ENCODE peak calls at places on chromosomes 2 and 18, in five cellular contexts. One of them, this sample, is unnamed.

GRCh38 chr18:29226201-29226600 is 1049.3 kb upstream of the CDH2 start:
- DNase-seq in HCEC 1CT: no peak
- DNase-seq in activated CD4-positive, alpha-beta T cell treated with anti-CD3 and anti-CD28 coated beads for 4 hours: no peak
- DNase-seq in fibroblast of mammary gland: peak; percentile 15
- DNase-seq in amygdala: no peak
- DNase-seq in this sample: no peak

GRCh38 chr2:105757361-105757933 is 12.7 kb downstream of the NCK2 start:
- DNase-seq in HCEC 1CT: no peak
- DNase-seq in amygdala: no peak
- DNase-seq in fibroblast of mammary gland: no peak
- DNase-seq in activated CD4-positive, alpha-beta T cell treated with anti-CD3 and anti-CD28 coated beads for 4 hours: no peak
- DNase-seq in this sample: no peak

GRCh38 chr2:161357097-161357496 is 48.9 kb downstream of the PSMD14 start:
- DNase-seq in HCEC 1CT: no peak
- DNase-seq in fibroblast of mammary gland: no peak
- DNase-seq in activated CD4-positive, alpha-beta T cell treated with anti-CD3 and anti-CD28 coated beads for 4 hours: no peak
- DNase-seq in amygdala: no peak
- DNase-seq in this sample: no peak

GRCh38 chr2:64017811-64018714 is 1.2 kb downstream of the VPS54 start:
- DNase-seq in activated CD4-positive, alpha-beta T cell treated with anti-CD3 and anti-CD28 coated beads for 4 hours: no peak
- DNase-seq in amygdala: no peak
- DNase-seq in fibroblast of mammary gland: peak; percentile 55
- DNase-seq in HCEC 1CT: peak; percentile 52
- DNase-seq in this sample: no peak

GRCh38 chr2:159939946-159940345 is 122.5 kb downstream of the PLA2R1 start:
- DNase-seq in HCEC 1CT: peak; percentile 36
- DNase-seq in fibroblast of mammary gland: peak; percentile 28
- DNase-seq in activated CD4-positive, alpha-beta T cell treated with anti-CD3 and anti-CD28 coated beads for 4 hours: no peak
- DNase-seq in amygdala: no peak
- DNase-seq in this sample: no peak

GRCh38 chr18:55018602-55019001 is 59.3 kb upstream of the CCDC68 start:
- DNase-seq in activated CD4-positive, alpha-beta T cell treated with anti-CD3 and anti-CD28 coated beads for 4 hours: no peak
- DNase-seq in amygdala: no peak
- DNase-seq in HCEC 1CT: peak; percentile 70
- DNase-seq in fibroblast of mammary gland: peak; percentile 60
- DNase-seq in this sample: no peak

GRCh38 chr2:26078939-26079338 is 45.1 kb downstream of the RAB10 start:
- DNase-seq in HCEC 1CT: no peak
- DNase-seq in fibroblast of mammary gland: no peak
- DNase-seq in activated CD4-positive, alpha-beta T cell treated with anti-CD3 and anti-CD28 coated beads for 4 hours: no peak
- DNase-seq in amygdala: no peak
- DNase-seq in this sample: no peak

GRCh38 chr2:212940816-212941215 is 210.6 kb downstream of the IKZF2 start:
- DNase-seq in activated CD4-positive, alpha-beta T cell treated with anti-CD3 and anti-CD28 coated beads for 4 hours: no peak
- DNase-seq in amygdala: no peak
- DNase-seq in HCEC 1CT: peak; percentile 22
- DNase-seq in fibroblast of mammary gland: peak; percentile 50
- DNase-seq in this sample: no peak

GRCh38 chr18:23283933-23284430 is 148.7 kb downstream of the CABLES1 start:
- DNase-seq in HCEC 1CT: peak; percentile 80
- DNase-seq in activated CD4-positive, alpha-beta T cell treated with anti-CD3 and anti-CD28 coated beads for 4 hours: no peak
- DNase-seq in amygdala: no peak
- DNase-seq in fibroblast of mammary gland: peak; percentile 75
- DNase-seq in this sample: no peak

GRCh38 chr18:56890632-56891031 is 239.5 kb downstream of the WDR7 start:
- DNase-seq in activated CD4-positive, alpha-beta T cell treated with anti-CD3 and anti-CD28 coated beads for 4 hours: no peak
- DNase-seq in fibroblast of mammary gland: peak; percentile 90
- DNase-seq in amygdala: no peak
- DNase-seq in HCEC 1CT: peak; percentile 90
- DNase-seq in this sample: no peak

GRCh38 chr2:208065476-208065875 is 40.1 kb upstream of the PLEKHM3 start:
- DNase-seq in HCEC 1CT: no peak
- DNase-seq in activated CD4-positive, alpha-beta T cell treated with anti-CD3 and anti-CD28 coated beads for 4 hours: no peak
- DNase-seq in amygdala: no peak
- DNase-seq in fibroblast of mammary gland: no peak
- DNase-seq in this sample: no peak

GRCh38 chr2:56099967-56100366 is 83.8 kb upstream of the CCDC85A start:
- DNase-seq in amygdala: no peak
- DNase-seq in activated CD4-positive, alpha-beta T cell treated with anti-CD3 and anti-CD28 coated beads for 4 hours: no peak
- DNase-seq in fibroblast of mammary gland: no peak
- DNase-seq in HCEC 1CT: no peak
- DNase-seq in this sample: no peak

GRCh38 chr18:13178976-13179375 is 39.6 kb upstream of the LDLRAD4 start:
- DNase-seq in HCEC 1CT: no peak
- DNase-seq in fibroblast of mammary gland: no peak
- DNase-seq in activated CD4-positive, alpha-beta T cell treated with anti-CD3 and anti-CD28 coated beads for 4 hours: no peak
- DNase-seq in amygdala: no peak
- DNase-seq in this sample: no peak

GRCh38 chr18:22346968-22347611 is 70.6 kb downstream of the CTAGE1 start:
- DNase-seq in amygdala: no peak
- DNase-seq in fibroblast of mammary gland: peak; percentile 49
- DNase-seq in activated CD4-positive, alpha-beta T cell treated with anti-CD3 and anti-CD28 coated beads for 4 hours: no peak
- DNase-seq in HCEC 1CT: peak; percentile 36
- DNase-seq in this sample: no peak

GRCh38 chr2:206456078-206456769 is 12.9 kb downstream of the ADAM23 start:
- DNase-seq in activated CD4-positive, alpha-beta T cell treated with anti-CD3 and anti-CD28 coated beads for 4 hours: no peak
- DNase-seq in fibroblast of mammary gland: no peak
- DNase-seq in amygdala: no peak
- DNase-seq in HCEC 1CT: no peak
- DNase-seq in this sample: no peak

GRCh38 chr2:218429951-218430692 is 11.2 kb downstream of the VIL1 start:
- DNase-seq in amygdala: no peak
- DNase-seq in HCEC 1CT: no peak
- DNase-seq in activated CD4-positive, alpha-beta T cell treated with anti-CD3 and anti-CD28 coated beads for 4 hours: no peak
- DNase-seq in fibroblast of mammary gland: no peak
- DNase-seq in this sample: no peak

GRCh38 chr2:177275041-177275440 is 10.5 kb upstream of the NFE2L2 start:
- DNase-seq in HCEC 1CT: peak; percentile 86
- DNase-seq in amygdala: no peak
- DNase-seq in fibroblast of mammary gland: peak; percentile 94
- DNase-seq in activated CD4-positive, alpha-beta T cell treated with anti-CD3 and anti-CD28 coated beads for 4 hours: no peak
- DNase-seq in this sample: no peak

GRCh38 chr2:70647873-70648481 is 94.4 kb upstream of the TGFA start:
- DNase-seq in HCEC 1CT: peak; percentile 24
- DNase-seq in fibroblast of mammary gland: peak; percentile 53
- DNase-seq in activated CD4-positive, alpha-beta T cell treated with anti-CD3 and anti-CD28 coated beads for 4 hours: peak; percentile 73
- DNase-seq in amygdala: peak; percentile 18
- DNase-seq in this sample: peak; percentile 53

GRCh38 chr2:23091019-23091418 is 294.0 kb upstream of the KLHL29 start:
- DNase-seq in fibroblast of mammary gland: no peak
- DNase-seq in HCEC 1CT: no peak
- DNase-seq in amygdala: no peak
- DNase-seq in activated CD4-positive, alpha-beta T cell treated with anti-CD3 and anti-CD28 coated beads for 4 hours: no peak
- DNase-seq in this sample: no peak